ENCODE peak calls at places on chromosome 6, in five cellular contexts. Y, D, O, A and R are unnamed samples.

GRCh38 chr6:170087946-170088348 is 202.9 kb downstream of the DLL1 start:
- DNase-seq in D (peak), O (no peak), A (no peak), Y (no peak), R (no peak)

GRCh38 chr6:1610497-1611321 is 994 bp downstream of the FOXC1 start:
- DNase-seq in O (peak), D (peak), A (no peak), Y (no peak), R (no peak)

GRCh38 chr6:36381502-36382389 is 5.7 kb downstream of the ETV7 start:
- DNase-seq in D (no peak), O (no peak), Y (no peak), A (no peak), R (no peak)

GRCh38 chr6:47245745-47246371 is 63.8 kb downstream of the TNFRSF21 start:
- DNase-seq in A (no peak), Y (peak), O (no peak), D (peak), R (no peak)

GRCh38 chr6:95352064-95352463 is 225.3 kb upstream of the MANEA start:
- DNase-seq in D (no peak), A (peak), Y (peak), O (no peak), R (no peak)

GRCh38 chr6:137927777-137928218 is 60.7 kb downstream of the TNFAIP3 start:
- DNase-seq in O (peak), Y (no peak), A (no peak), D (peak), R (no peak)

GRCh38 chr6:131998255-131998982 is 47.2 kb upstream of the CCN2 start:
- DNase-seq in A (no peak), O (no peak), Y (peak), D (no peak), R (no peak)

GRCh38 chr6:158518196-158519127 is 41.4 kb upstream of the TMEM181 start:
- DNase-seq in D (peak), Y (peak), O (peak), A (peak), R (no peak)

GRCh38 chr6:83708970-83709747 is at the start of gene SNAP91:
- DNase-seq in Y (no peak), O (no peak), A (peak), D (no peak), R (no peak)

GRCh38 chr6:155399062-155399746 is 56.4 kb downstream of the NOX3 start:
- DNase-seq in Y (no peak), D (peak), O (no peak), A (no peak), R (no peak)

GRCh38 chr6:13098808-13099570 is 229.3 kb downstream of the TBC1D7 start:
- DNase-seq in Y (no peak), A (no peak), O (no peak), D (no peak), R (no peak)

GRCh38 chr6:4036581-4036980 is 42.4 kb downstream of the FAM217A start:
- DNase-seq in D (no peak), Y (no peak), A (no peak), O (no peak), R (no peak)

GRCh38 chr6:16217156-16217721 is 21.1 kb upstream of the GMPR start:
- DNase-seq in A (no peak), D (no peak), Y (no peak), O (no peak), R (no peak)

GRCh38 chr6:122068291-122068769 is 331.1 kb upstream of the HSF2 start:
- DNase-seq in D (no peak), O (no peak), Y (peak), A (no peak), R (no peak)

GRCh38 chr6:4403828-4404227 is 268.5 kb upstream of the ECI2 start:
- DNase-seq in O (no peak), D (no peak), A (no peak), Y (peak), R (no peak)

GRCh38 chr6:148317051-148317450 is 25.6 kb upstream of the SASH1 start:
- DNase-seq in O (no peak), A (no peak), Y (no peak), D (no peak), R (no peak)

GRCh38 chr6:140203611-140204553 is 829.4 kb upstream of the CITED2 start:
- DNase-seq in Y (peak), D (no peak), O (no peak), A (no peak), R (no peak)

GRCh38 chr6:19301980-19302379 is 535.2 kb upstream of the ID4 start:
- DNase-seq in O (peak), A (peak), D (no peak), Y (peak), R (no peak)

GRCh38 chr6:5671162-5671561 is 335.6 kb downstream of the NRN1 start:
- DNase-seq in O (peak), Y (peak), A (no peak), D (peak), R (no peak)

GRCh38 chr6:6008648-6009421 is 2.1 kb upstream of the NRN1 start:
- DNase-seq in A (peak), D (peak), O (peak), Y (peak), R (no peak)

GRCh38 chr6:56490994-56491393 is 151.7 kb downstream of the DST start:
- DNase-seq in O (peak), A (no peak), D (no peak), Y (peak), R (no peak)

GRCh38 chr6:147078106-147078505 is 126.1 kb upstream of the STXBP5 start:
- DNase-seq in Y (no peak), D (no peak), O (no peak), A (no peak), R (no peak)

GRCh38 chr6:134602123-134602522 is 284.2 kb upstream of the SGK1 start:
- DNase-seq in A (no peak), D (no peak), O (no peak), Y (no peak), R (no peak)

GRCh38 chr6:138685257-138685656 is 88.3 kb upstream of the CCDC28A start:
- DNase-seq in O (peak), D (no peak), A (no peak), Y (no peak), R (no peak)

GRCh38 chr6:24738732-24739131 is 19.8 kb upstream of the C6orf62 start:
- DNase-seq in O (no peak), Y (no peak), A (no peak), D (no peak), R (no peak)

GRCh38 chr6:55293116-55293515 is 34.2 kb upstream of the GFRAL start:
- DNase-seq in O (no peak), Y (peak), A (no peak), D (peak), R (no peak)

GRCh38 chr6:71733970-71734899 is 152.1 kb upstream of the RIMS1 start:
- DNase-seq in Y (peak), D (no peak), O (no peak), A (no peak), R (no peak)

GRCh38 chr6:5279891-5280338 is 18.6 kb downstream of the FARS2 start:
- DNase-seq in A (no peak), D (no peak), O (no peak), Y (no peak), R (no peak)

GRCh38 chr6:138622967-138623366 is 123.7 kb upstream of the NHSL1 start:
- DNase-seq in Y (no peak), O (peak), A (no peak), D (no peak), R (no peak)

GRCh38 chr6:159716247-159717086 is 10.8 kb upstream of the WTAP start:
- DNase-seq in D (peak), O (peak), A (no peak), Y (peak), R (no peak)

GRCh38 chr6:35919085-35919826 is 1.6 kb downstream of the SRPK1 start:
- DNase-seq in D (peak), Y (peak), A (no peak), O (peak), R (no peak)

GRCh38 chr6:13485923-13486557 is 1.4 kb downstream of the GFOD1 start:
- DNase-seq in D (peak), O (peak), Y (peak), A (peak), R (no peak)

GRCh38 chr6:43926644-43927524 is 156.9 kb downstream of the VEGFA start:
- DNase-seq in Y (peak), D (peak), A (no peak), O (peak), R (no peak)